ENCODE peak calls at places on chromosomes 3 and 15, in four cellular contexts. H is transverse colon, L is AG04450, X is left ventricle myocardium inferior. J is an unnamed sample.

GRCh38 chr15:47431501-47431900 is 285.8 kb upstream of the SEMA6D start:
- DNase-seq in L (peak; percentile 62), X (no peak), H (no peak), J (no peak)

GRCh38 chr15:38226867-38227266 is 25.8 kb upstream of the SPRED1 start:
- DNase-seq in L (peak; percentile 30), X (no peak), H (peak; percentile 71), J (peak; percentile 54)

GRCh38 chr15:49686626-49687025 is 65.8 kb downstream of the DTWD1 start:
- DNase-seq in X (no peak), H (no peak), L (no peak), J (no peak)

GRCh38 chr3:151579571-151580270 is 118.9 kb upstream of the IGSF10 start:
- DNase-seq in X (peak; percentile 15), H (no peak), L (no peak), J (no peak)

GRCh38 chr15:55587321-55588069 is 650 bp downstream of the PYGO1 start:
- DNase-seq in X (peak; percentile 27), L (no peak), H (peak; percentile 7), J (peak; percentile 5)

GRCh38 chr3:96900059-96900458 is 85.7 kb downstream of the EPHA6 start:
- DNase-seq in X (no peak), L (no peak), H (no peak), J (no peak)

GRCh38 chr3:105752791-105753415 is 115.9 kb downstream of the CBLB start:
- DNase-seq in L (no peak), H (peak; percentile 27), X (no peak), J (no peak)

GRCh38 chr3:79367066-79367465 is 400.7 kb downstream of the ROBO1 start:
- DNase-seq in L (peak; percentile 10), H (no peak), X (no peak), J (no peak)

GRCh38 chr3:58693929-58694850 is 27.6 kb upstream of the FAM3D start:
- DNase-seq in L (no peak), X (no peak), H (no peak), J (no peak)
- H3K9me3 ChIP-seq in L (peaks cover 7% of the 10 kb centered on the region), X (peaks cover 32% of the 10 kb centered on the region), H (no peaks in the 10 kb centered on the region), J (peaks cover 30% of the 10 kb centered on the region)

DNA sequence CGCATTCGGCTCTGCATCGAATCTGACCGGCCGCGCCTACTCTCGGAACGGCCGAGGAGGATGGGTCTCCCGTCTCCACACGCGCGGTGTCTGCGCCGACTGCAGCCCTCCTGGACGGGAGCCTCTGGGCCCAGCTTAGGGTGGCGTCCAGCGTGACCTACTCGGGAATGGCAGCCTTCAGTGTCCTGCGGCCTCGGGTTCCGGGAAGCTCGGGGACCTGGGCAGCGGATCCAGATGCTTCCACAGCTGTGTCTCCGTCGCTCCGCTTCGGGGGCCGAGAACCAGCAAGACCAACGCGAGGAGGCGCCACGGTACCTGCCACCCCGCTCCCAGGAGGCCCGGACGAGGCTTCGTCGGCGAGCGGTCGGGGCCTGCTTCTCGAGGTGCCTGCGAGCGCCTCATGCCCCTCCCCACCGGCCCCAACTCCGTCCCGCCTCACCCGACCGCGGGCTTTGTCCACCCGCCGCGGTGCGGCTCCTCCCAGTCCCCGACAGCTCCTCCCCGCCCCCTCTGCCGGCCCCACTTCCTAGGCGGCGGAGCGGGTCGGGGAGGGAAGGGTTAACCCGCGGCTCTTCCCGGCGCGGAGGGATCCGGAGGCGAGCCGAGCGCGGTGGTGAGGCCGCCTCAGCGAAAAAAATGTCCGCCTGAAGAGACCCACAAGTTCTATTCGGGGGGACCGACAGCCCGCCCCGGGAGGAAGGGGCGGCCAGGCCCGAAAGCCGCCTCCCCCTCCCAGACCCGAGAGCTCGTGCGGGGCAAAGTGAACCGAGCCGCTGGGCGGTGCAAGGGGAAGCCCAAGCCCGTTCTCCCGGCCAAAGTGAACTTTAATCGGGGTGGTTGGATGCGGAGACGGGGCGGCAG is at the start of gene TCF12:
- DNase-seq in H (peak; percentile 95), X (peak; percentile 96), L (peak; percentile 95), J (peak; percentile 96)
- TF ChIP-seq CTCF in H (peak; percentile 42), X (peak; percentile 58), L (peak; percentile 51), J (peak; percentile 60)

GRCh38 chr3:976021-976420 is 116.8 kb upstream of the CNTN6 start:
- DNase-seq in X (no peak), L (no peak), H (no peak), J (no peak)
- H3K9me3 ChIP-seq in X (peaks cover 28% of the 10 kb centered on the region), L (peaks cover 2% of the 10 kb centered on the region), H (no peaks in the 10 kb centered on the region), J (peaks cover 35% of the 10 kb centered on the region)

GRCh38 chr15:66188464-66188863 is 65.1 kb downstream of the MEGF11 start:
- DNase-seq in X (no peak), L (no peak), H (no peak), J (no peak)
- TF ChIP-seq CTCF in X (peak; percentile 22), L (no peak), H (no peak), J (no peak)

GRCh38 chr15:25175789-25176615 is 221.2 kb downstream of the SNRPN start:
- DNase-seq in X (peak; percentile 7), L (no peak), H (peak; percentile 3), J (no peak)
- H3K9me3 ChIP-seq in X (peaks cover 88% of the 10 kb centered on the region), L (peaks cover 88% of the 10 kb centered on the region), H (peaks cover 23% of the 10 kb centered on the region), J (peaks cover 22% of the 10 kb centered on the region)

GRCh38 chr15:36210426-36210825 is 369.0 kb upstream of the CDIN1 start:
- DNase-seq in H (no peak), X (no peak), L (no peak), J (no peak)

DNA sequence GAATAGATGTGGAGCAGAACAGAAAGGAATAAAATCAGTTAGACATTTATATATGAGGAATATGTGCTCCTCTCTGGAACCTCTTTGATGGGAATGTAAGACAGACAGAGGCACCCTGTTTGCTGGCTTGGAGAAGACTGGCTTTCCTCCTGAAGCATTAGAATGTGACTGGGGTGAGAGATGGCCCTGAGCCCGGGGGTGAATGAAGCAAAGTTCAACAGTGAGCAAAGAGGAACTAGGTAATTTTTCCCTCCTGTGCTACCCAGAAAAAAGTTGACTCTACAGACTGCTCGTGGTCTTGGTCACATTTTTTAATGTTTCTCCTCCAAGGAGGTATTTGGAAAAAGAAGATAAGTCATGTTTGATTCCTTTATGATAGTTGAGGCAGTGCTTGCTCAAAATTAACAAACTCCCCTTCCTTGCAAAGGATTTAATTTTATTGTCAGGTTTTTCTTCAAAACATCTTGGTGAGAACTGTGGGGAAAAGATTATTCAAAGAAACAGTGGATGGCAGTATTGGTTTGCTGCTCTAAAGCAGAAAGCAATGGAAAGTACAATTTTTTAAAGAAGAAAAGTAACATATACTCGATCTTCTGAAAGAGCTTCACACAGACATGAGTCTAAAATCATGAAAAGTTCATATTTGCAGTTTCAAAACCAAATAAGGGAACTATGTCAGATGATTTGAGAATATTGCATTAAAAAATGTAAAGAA is 370.4 kb upstream of the CDIN1 start:
- DNase-seq in L (no peak), H (no peak), X (no peak), J (no peak)
- TF ChIP-seq CTCF in L (peak; percentile 47), H (no peak), X (no peak), J (peak; percentile 9)

GRCh38 chr3:1326546-1326945 is 233.7 kb downstream of the CNTN6 start:
- DNase-seq in X (no peak), L (no peak), H (no peak), J (no peak)

GRCh38 chr3:1330107-1330506 is 237.3 kb downstream of the CNTN6 start:
- DNase-seq in L (no peak), X (no peak), H (no peak), J (no peak)
- H3K9me3 ChIP-seq in L (no peaks in the 10 kb centered on the region), X (no peaks in the 10 kb centered on the region), H (no peaks in the 10 kb centered on the region), J (no peaks in the 10 kb centered on the region)

DNA sequence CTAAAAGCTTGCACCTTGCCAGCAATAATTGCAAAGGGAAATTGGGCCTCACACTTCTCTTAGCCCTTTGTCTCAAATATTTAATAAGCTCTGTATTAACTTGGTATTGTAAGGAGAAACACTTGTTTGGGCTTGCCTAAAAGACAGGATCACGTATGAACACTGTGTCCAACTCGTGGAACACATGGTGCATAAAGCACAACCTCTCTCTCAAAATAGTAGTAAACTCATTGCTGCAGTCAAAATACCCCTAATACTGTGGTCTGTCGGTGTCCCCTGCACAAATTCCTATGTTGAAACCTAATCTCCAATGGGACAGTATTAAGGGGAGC is 400 bp upstream of the TMF1 start:
- DNase-seq in H (no peak), L (no peak), X (no peak), J (no peak)
- TF ChIP-seq CTCF in H (no peak), L (no peak), X (no peak), J (no peak)